ENCODE peak calls at places on chromosomes 13 and 19, in ten cellular contexts. Q is mucosa of descending colon, K is left ventricle myocardium inferior, J is cardiac fibroblast, L is upper lobe of right lung, H is lower leg skin, P is AG04450, I is AG10803, Z is spleen, T is lung. E is an unnamed sample.

GRCh38 chr19:58294743-58295374 is 10.3 kb upstream of the ERVK3-1 start:
- DNase-seq in Z (no peak), L (no peak), J (no peak), P (no peak), H (no peak), I (no peak), T (no peak), Q (no peak), K (no peak), E (no peak)

GRCh38 chr19:52102163-52102562 is 6.6 kb upstream of the ZNF841 start:
- DNase-seq in I (no peak), K (no peak), Z (no peak), T (no peak), H (no peak), Q (no peak), J (no peak), P (no peak), L (no peak), E (no peak)

GRCh38 chr13:106616729-106617128 is 48.8 kb upstream of the ARGLU1 start:
- DNase-seq in Q (no peak), T (no peak), K (no peak), P (no peak), H (no peak), J (no peak), L (no peak), Z (no peak), I (no peak), E (no peak)

GRCh38 chr19:10601999-10602329 is 14.9 kb upstream of the AP1M2 start:
- DNase-seq in K (no peak), J (no peak), T (no peak), I (no peak), P (no peak), Q (no peak), Z (no peak), L (no peak), H (no peak), E (no peak)

GRCh38 chr13:20441879-20442278 is 83.8 kb downstream of the CRYL1 start:
- DNase-seq in I (no peak), Q (no peak), H (no peak), J (peak; percentile 63), L (no peak), Z (no peak), P (peak; percentile 4), T (no peak), K (no peak), E (no peak)

GRCh38 chr13:113758651-113759524 is at the start of gene TMEM255B:
- DNase-seq in T (peak; percentile 86), J (peak; percentile 72), Z (peak; percentile 96), P (peak; percentile 15), H (peak; percentile 82), K (peak; percentile 89), L (peak; percentile 94), Q (peak; percentile 88), I (peak; percentile 58), E (no peak)

GRCh38 chr13:73440296-73440895 is 381.6 kb downstream of the KLF5 start:
- DNase-seq in Q (no peak), J (no peak), I (no peak), K (no peak), H (no peak), T (no peak), L (no peak), Z (no peak), P (no peak), E (no peak)

GRCh38 chr19:55632463-55632834 is 8.1 kb upstream of the ZNF784 start:
- DNase-seq in Z (no peak), H (peak; percentile 97), K (peak; percentile 44), L (peak; percentile 67), J (peak; percentile 98), I (peak; percentile 95), T (peak; percentile 94), P (peak; percentile 95), Q (no peak), E (peak; percentile 91)

GRCh38 chr13:112711528-112712265 is 21.9 kb downstream of the ATP11A start:
- DNase-seq in P (peak; percentile 96), I (peak; percentile 98), Z (peak; percentile 82), T (peak; percentile 86), L (peak; percentile 86), Q (no peak), K (peak; percentile 77), J (peak; percentile 99), H (peak; percentile 90), E (no peak)

GRCh38 chr19:46737275-46737654 is 8.6 kb upstream of the FKRP start:
- DNase-seq in L (no peak), Q (no peak), J (no peak), Z (no peak), K (no peak), P (no peak), T (no peak), H (no peak), I (no peak), E (no peak)

GRCh38 chr19:47697863-47698609 is 15.2 kb upstream of the EHD2 start:
- DNase-seq in K (peak; percentile 73), P (peak; percentile 53), J (peak; percentile 92), Z (peak; percentile 88), I (peak; percentile 81), H (peak; percentile 59), Q (peak; percentile 70), T (peak; percentile 77), L (peak; percentile 84), E (peak; percentile 30)

GRCh38 chr13:58087566-58087965 is 456.0 kb downstream of the PCDH17 start:
- DNase-seq in P (no peak), I (no peak), K (no peak), Q (no peak), J (no peak), H (no peak), Z (no peak), L (no peak), T (no peak), E (no peak)

GRCh38 chr13:37443538-37443937 is 155.0 kb downstream of the POSTN start:
- DNase-seq in P (peak; percentile 52), I (peak; percentile 96), L (no peak), T (no peak), J (peak; percentile 62), K (no peak), Q (no peak), H (no peak), Z (no peak), E (no peak)

GRCh38 chr13:20197361-20197834 is 4.7 kb upstream of the GJB2 start:
- DNase-seq in H (no peak), Q (no peak), Z (no peak), T (no peak), L (no peak), J (peak; percentile 63), I (peak; percentile 42), P (no peak), K (no peak), E (no peak)

GRCh38 chr19:45121827-45122345 is 28.9 kb downstream of the PPP1R37 start:
- DNase-seq in J (no peak), L (no peak), P (no peak), Z (no peak), K (no peak), I (no peak), H (no peak), T (no peak), Q (no peak), E (no peak)

DNA sequence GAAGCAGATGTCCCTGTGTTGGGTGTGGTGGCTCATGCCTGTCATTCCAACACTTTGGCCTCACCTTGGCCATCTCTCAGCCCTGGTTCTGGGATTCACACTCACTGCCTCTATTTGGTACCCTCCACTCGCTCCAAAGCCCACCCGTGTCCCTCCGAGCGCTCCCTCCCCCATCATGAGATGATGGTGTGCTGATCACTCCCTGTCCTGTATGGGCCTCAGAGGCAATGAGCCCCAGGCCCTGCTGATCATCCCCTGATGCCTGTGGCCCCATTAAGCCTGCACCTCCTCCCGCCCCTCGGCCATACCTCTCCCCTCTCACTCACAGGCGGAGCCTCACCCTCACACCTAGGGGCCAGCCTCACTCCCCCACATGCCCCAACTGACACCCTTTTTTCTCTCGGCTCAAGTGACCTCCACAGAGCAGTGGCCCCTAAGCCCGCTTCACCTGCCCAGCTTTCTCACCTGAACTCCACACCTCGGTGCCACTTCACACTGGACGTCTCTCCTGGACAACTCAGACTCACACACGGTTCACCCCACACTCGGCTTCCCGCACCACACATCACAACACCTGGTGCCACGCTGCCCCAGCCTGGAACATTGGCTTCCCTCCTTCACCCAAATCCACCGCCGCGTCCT is 114.5 kb downstream of the STK24 start:
- DNase-seq in P (no peak), Q (no peak), L (peak; percentile 52), K (peak; percentile 13), Z (no peak), J (no peak), I (no peak), H (no peak), T (no peak), E (no peak)
- TF ChIP-seq CTCF in P (no peak), Q (no peak), L (no peak), K (no peak), Z (no peak), J (no peak), I (no peak), H (no peak), T (no peak), E (no peak)

GRCh38 chr13:30745917-30746686 is 10.8 kb downstream of the ALOX5AP start:
- DNase-seq in I (no peak), J (peak; percentile 60), P (no peak), Q (no peak), K (no peak), H (no peak), L (no peak), T (no peak), Z (no peak), E (no peak)
- H3K4me3 ChIP-seq in I (no peak overlapping the region), J (no peak overlapping the region), P (no peak overlapping the region), Q (no peak overlapping the region), K (no peak overlapping the region), H (no peak overlapping the region), L (no peak overlapping the region), T (no peak overlapping the region), Z (no peak overlapping the region), E (no peak overlapping the region)

DNA sequence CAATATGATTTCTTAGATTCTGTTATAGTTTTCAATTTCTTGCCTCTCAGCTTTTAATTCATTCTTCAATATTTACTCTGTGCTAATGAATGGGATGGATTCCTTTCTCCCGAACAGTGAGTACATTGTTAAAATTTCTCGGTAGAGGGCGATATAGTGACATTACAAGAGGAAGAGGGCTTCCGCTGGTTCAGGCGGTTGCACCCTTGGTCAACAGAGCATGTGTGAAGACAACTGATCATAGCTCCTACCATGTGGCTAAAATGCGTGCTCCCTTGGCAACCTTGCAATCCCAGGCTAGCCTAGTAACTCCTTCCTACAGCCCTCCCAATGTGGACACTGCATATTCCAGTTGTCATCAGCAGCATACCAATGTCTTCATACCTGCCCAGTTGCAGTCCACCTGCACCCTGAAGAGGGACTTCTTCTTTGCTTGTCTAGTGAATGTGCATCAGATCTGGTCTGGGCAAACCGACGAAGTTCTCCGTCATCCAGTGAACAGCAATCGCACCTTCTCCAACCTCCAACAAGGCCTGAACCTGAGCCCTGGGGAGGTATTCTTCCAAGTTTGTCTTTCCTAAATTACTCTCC is 653.0 kb upstream of the GPC6 start:
- DNase-seq in J (peak; percentile 43), K (no peak), L (no peak), I (peak; percentile 2), H (no peak), P (no peak), Q (no peak), T (no peak), Z (no peak), E (peak; percentile 7)
- TF ChIP-seq CTCF in J (no peak), K (peak; percentile 29), L (no peak), I (no peak), H (no peak), P (peak; percentile 13), Q (no peak), T (no peak), Z (no peak), E (peak; percentile 37)

GRCh38 chr13:101258071-101258470 is 158.2 kb downstream of the NALCN start:
- DNase-seq in I (peak; percentile 82), L (no peak), Z (no peak), P (no peak), T (no peak), Q (no peak), K (no peak), H (no peak), J (peak; percentile 36), E (no peak)
- H3K4me3 ChIP-seq in I (no peak overlapping the region), L (no peak overlapping the region), Z (no peak overlapping the region), P (no peak overlapping the region), T (no peak overlapping the region), Q (no peak overlapping the region), K (no peak overlapping the region), H (no peak overlapping the region), J (no peak overlapping the region), E (no peak overlapping the region)

E was measured in LNCaP clone FGC.